ENCODE peak calls at places on chromosomes 12 and 14, in five cellular contexts. One of them, this sample, is unnamed.

GRCh38 chr12:1925125-1925963 is 6.9 kb upstream of the CACNA2D4 start:
- DNase-seq in Karpas-422: peak; percentile 36
- DNase-seq in tibial artery: no peak
- DNase-seq in heart right ventricle: no peak
- DNase-seq in spleen: peak; percentile 70
- DNase-seq in this sample: no peak

GRCh38 chr14:68968051-68968450 is 11.1 kb downstream of the ACTN1 start:
- DNase-seq in tibial artery: no peak
- DNase-seq in heart right ventricle: no peak
- DNase-seq in Karpas-422: no peak
- DNase-seq in spleen: peak; percentile 76
- DNase-seq in this sample: no peak

GRCh38 chr12:89756638-89757321 is 48.1 kb upstream of the ATP2B1 start:
- DNase-seq in spleen: no peak
- DNase-seq in tibial artery: no peak
- DNase-seq in heart right ventricle: peak; percentile 9
- DNase-seq in Karpas-422: peak; percentile 55
- DNase-seq in this sample: no peak

GRCh38 chr14:62077676-62078261 is 315.5 kb downstream of the SNAPC1 start:
- DNase-seq in tibial artery: no peak
- DNase-seq in Karpas-422: peak; percentile 65
- DNase-seq in spleen: no peak
- DNase-seq in heart right ventricle: no peak
- DNase-seq in this sample: no peak

GRCh38 chr12:108309674-108310312 is 29.3 kb downstream of the CMKLR1 start:
- DNase-seq in Karpas-422: no peak
- DNase-seq in spleen: no peak
- DNase-seq in tibial artery: no peak
- DNase-seq in heart right ventricle: no peak
- DNase-seq in this sample: no peak

GRCh38 chr12:130826151-130826801 is 12.8 kb downstream of the STX2 start:
- DNase-seq in spleen: peak; percentile 83
- DNase-seq in Karpas-422: peak; percentile 79
- DNase-seq in heart right ventricle: no peak
- DNase-seq in tibial artery: peak; percentile 37
- DNase-seq in this sample: no peak

GRCh38 chr12:79689477-79690155 is 1.1 kb downstream of the PAWR start:
- DNase-seq in heart right ventricle: peak; percentile 11
- DNase-seq in spleen: peak; percentile 91
- DNase-seq in tibial artery: peak; percentile 35
- DNase-seq in Karpas-422: peak; percentile 80
- DNase-seq in this sample: peak; percentile 74

GRCh38 chr12:91383106-91383505 is 200.5 kb upstream of the DCN start:
- DNase-seq in Karpas-422: no peak
- DNase-seq in heart right ventricle: no peak
- DNase-seq in spleen: no peak
- DNase-seq in tibial artery: no peak
- DNase-seq in this sample: no peak

DNA sequence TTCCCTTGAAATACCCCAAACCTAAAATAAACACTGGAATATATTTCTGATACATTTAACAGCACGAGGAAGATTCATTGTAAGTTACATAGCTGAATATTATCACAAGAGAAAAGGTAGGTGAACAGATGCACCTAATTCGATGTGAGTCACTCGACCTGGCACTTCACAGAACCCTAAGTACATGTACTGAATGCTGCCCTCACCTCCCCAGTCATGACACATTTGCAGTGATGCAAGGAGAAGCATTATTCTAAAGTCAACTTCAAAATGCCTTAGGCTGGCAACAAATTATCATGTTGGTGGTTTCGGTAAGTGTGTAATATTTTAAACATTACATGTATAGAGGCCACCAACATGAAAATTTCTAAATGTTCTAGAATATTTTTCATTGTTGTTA is 35.2 kb upstream of the TMTC2 start:
- DNase-seq in tibial artery: no peak
- DNase-seq in Karpas-422: no peak
- DNase-seq in spleen: no peak
- DNase-seq in heart right ventricle: no peak
- DNase-seq in this sample: no peak
- H3K27ac ChIP-seq in tibial artery: no peak overlapping the region
- H3K27ac ChIP-seq in Karpas-422: no peak overlapping the region
- H3K27ac ChIP-seq in spleen: no peak overlapping the region
- H3K27ac ChIP-seq in heart right ventricle: peak overlapping the region; percentile 22
- H3K27ac ChIP-seq in this sample: no peak overlapping the region

GRCh38 chr12:64747681-64748080 is 11.5 kb downstream of the GNS start:
- DNase-seq in heart right ventricle: no peak
- DNase-seq in spleen: no peak
- DNase-seq in Karpas-422: no peak
- DNase-seq in tibial artery: no peak
- DNase-seq in this sample: no peak

GRCh38 chr12:64746663-64747062 is 12.5 kb downstream of the GNS start:
- DNase-seq in heart right ventricle: no peak
- DNase-seq in Karpas-422: no peak
- DNase-seq in tibial artery: no peak
- DNase-seq in spleen: no peak
- DNase-seq in this sample: no peak

GRCh38 chr12:64753427-64753826 is 5.8 kb downstream of the GNS start:
- DNase-seq in tibial artery: no peak
- DNase-seq in spleen: no peak
- DNase-seq in Karpas-422: no peak
- DNase-seq in heart right ventricle: no peak
- DNase-seq in this sample: no peak

GRCh38 chr12:64752833-64753238 is 6.4 kb downstream of the GNS start:
- DNase-seq in heart right ventricle: no peak
- DNase-seq in spleen: no peak
- DNase-seq in Karpas-422: no peak
- DNase-seq in tibial artery: no peak
- DNase-seq in this sample: no peak

DNA sequence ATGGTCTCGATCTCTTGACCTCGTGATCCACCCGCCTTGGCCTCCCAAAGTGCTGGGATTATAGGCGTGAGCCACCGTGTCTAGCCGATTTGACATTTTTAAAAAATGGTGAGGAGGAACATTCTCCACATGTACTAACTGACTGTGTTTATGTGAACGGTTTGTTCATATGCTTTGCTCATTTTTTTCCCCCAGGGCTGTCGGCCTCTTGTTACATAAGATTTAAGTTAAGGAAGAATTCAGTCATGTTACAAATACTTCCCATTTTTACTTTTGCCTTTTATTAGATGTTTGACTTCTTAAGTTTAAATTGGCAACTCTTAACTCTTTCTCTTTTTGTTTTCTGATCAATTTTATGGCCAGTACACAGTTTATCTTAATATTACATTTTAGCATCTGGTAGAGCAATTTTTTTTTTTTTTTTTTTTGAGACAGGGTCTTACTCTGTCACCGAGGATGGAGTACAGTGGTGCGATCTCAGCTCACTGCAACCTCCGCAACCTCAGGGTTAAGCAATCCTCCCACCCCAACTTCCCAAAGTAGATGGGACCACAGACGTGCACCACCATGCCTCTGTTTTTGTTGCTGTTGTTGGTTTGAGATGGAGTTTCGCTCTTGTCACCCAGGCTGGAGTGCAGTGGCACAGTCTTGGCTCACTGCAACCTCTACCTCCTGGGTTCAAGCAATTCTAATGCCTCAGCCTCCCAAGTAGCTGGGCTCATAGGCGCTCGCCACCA is 9.6 kb downstream of the GNS start:
- DNase-seq in heart right ventricle: no peak
- DNase-seq in Karpas-422: no peak
- DNase-seq in spleen: no peak
- DNase-seq in tibial artery: no peak
- DNase-seq in this sample: no peak
- H3K4me1 ChIP-seq in heart right ventricle: peaks cover 5% of the 10 kb centered on the region
- H3K4me1 ChIP-seq in Karpas-422: peaks cover 18% of the 10 kb centered on the region
- H3K4me1 ChIP-seq in spleen: peaks cover 71% of the 10 kb centered on the region
- H3K4me1 ChIP-seq in tibial artery: peaks cover 3% of the 10 kb centered on the region
- H3K4me1 ChIP-seq in this sample: peaks cover 2% of the 10 kb centered on the region

DNA sequence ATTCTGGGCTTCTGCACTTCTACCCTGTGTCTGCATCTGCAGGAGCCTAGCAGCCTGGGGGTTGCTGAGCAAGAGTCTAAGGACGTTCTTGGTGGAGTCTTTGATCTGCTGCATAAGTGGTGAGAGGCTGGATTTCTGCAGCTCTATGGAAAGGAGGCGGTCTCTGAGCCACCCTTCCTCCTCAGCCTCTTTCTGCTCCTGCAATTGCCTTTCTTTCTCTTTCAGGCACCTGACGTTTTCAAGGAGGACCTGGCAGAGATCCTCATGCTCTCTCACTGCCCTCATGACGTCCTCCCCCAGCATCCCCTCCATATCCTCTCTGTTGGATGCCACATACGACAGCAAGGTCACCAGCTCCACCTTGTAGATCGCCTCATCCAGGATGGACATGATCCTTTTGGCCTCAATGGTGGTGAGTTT is 13.6 kb upstream of the TPCN1 start:
- DNase-seq in tibial artery: no peak
- DNase-seq in spleen: no peak
- DNase-seq in heart right ventricle: no peak
- DNase-seq in Karpas-422: peak; percentile 65
- DNase-seq in this sample: peak; percentile 16
- H3K4me3 ChIP-seq in tibial artery: no peak overlapping the region
- H3K4me3 ChIP-seq in spleen: no peak overlapping the region
- H3K4me3 ChIP-seq in heart right ventricle: no peak overlapping the region
- H3K4me3 ChIP-seq in Karpas-422: peak overlapping the region; percentile 45
- H3K4me3 ChIP-seq in this sample: no peak overlapping the region

GRCh38 chr14:79510659-79511058 is 700.6 kb downstream of the DIO2 start:
- DNase-seq in heart right ventricle: no peak
- DNase-seq in tibial artery: no peak
- DNase-seq in spleen: no peak
- DNase-seq in Karpas-422: no peak
- DNase-seq in this sample: no peak
- H3K27ac ChIP-seq in heart right ventricle: no peak overlapping the region
- H3K27ac ChIP-seq in tibial artery: no peak overlapping the region
- H3K27ac ChIP-seq in spleen: no peak overlapping the region
- H3K27ac ChIP-seq in Karpas-422: no peak overlapping the region
- H3K27ac ChIP-seq in this sample: no peak overlapping the region